ENCODE peak calls at places on chromosome 18, in four cellular contexts. B is COLO829; J is stimulated activated CD4-positive, alpha-beta T cell treated with anti-CD3 and anti-CD28 coated beads, TNF-alpha, amount 100 ng/mL, for 1 hour; C is AG08395. O is an unnamed sample.

GRCh38 chr18:34548973-34549294 is 161.2 kb upstream of the DTNA start:
- DNase-seq in J (no peak), C (no peak), B (no peak), O (no peak)

GRCh38 chr18:70194227-70194890 is 11.1 kb downstream of the RTTN start:
- DNase-seq in J (no peak), B (no peak), C (no peak), O (no peak)

GRCh38 chr18:27632706-27633105 is 447.6 kb upstream of the CHST9 start:
- DNase-seq in J (no peak), C (no peak), B (no peak), O (no peak)

GRCh38 chr18:70154591-70155194 is 50.8 kb downstream of the RTTN start:
- DNase-seq in J (no peak), B (no peak), C (peak), O (peak)

GRCh38 chr18:48193521-48194251 is 215.5 kb downstream of the ZBTB7C start:
- DNase-seq in J (no peak), C (no peak), B (no peak), O (no peak)

GRCh38 chr18:73942956-73943355 is 204.7 kb downstream of the FBXO15 start:
- DNase-seq in B (no peak), C (no peak), J (no peak), O (no peak)

GRCh38 chr18:10989486-10989885 is 159.9 kb downstream of the PIEZO2 start:
- DNase-seq in J (no peak), B (no peak), C (no peak), O (no peak)

GRCh38 chr18:59516356-59517155 is 157.5 kb upstream of the LMAN1 start:
- DNase-seq in B (peak), J (no peak), C (peak), O (peak)

GRCh38 chr18:43092539-43092938 is 22.9 kb downstream of the RIT2 start:
- DNase-seq in B (no peak), J (no peak), C (no peak), O (no peak)

GRCh38 chr18:12287684-12288405 is 20.2 kb upstream of the TUBB6 start:
- DNase-seq in C (peak), B (no peak), J (no peak), O (peak)

GRCh38 chr18:62586148-62586774 is 63.4 kb downstream of the ZCCHC2 start:
- DNase-seq in J (no peak), B (peak), C (peak), O (peak)

GRCh38 chr18:25503567-25504081 is 151.7 kb upstream of the ZNF521 start:
- DNase-seq in J (no peak), B (peak), C (peak), O (peak)

GRCh38 chr18:74370163-74370562 is 54.5 kb downstream of the C18orf63 start:
- DNase-seq in C (peak), B (no peak), J (no peak), O (no peak)

GRCh38 chr18:32893915-32894314 is 121.1 kb upstream of the KLHL14 start:
- DNase-seq in J (no peak), B (no peak), C (no peak), O (no peak)

GRCh38 chr18:21179590-21180220 is 62.3 kb upstream of the GREB1L start:
- DNase-seq in B (peak), C (peak), J (peak), O (peak)

GRCh38 chr18:48493856-48494255 is 45.0 kb upstream of the CTIF start:
- DNase-seq in B (peak), J (no peak), C (no peak), O (no peak)

GRCh38 chr18:58042826-58043362 is 1.1 kb upstream of the NEDD4L start:
- DNase-seq in B (no peak), C (no peak), J (no peak), O (no peak)

GRCh38 chr18:55779711-55780590 is 192.0 kb upstream of the TCF4 start:
- DNase-seq in C (peak), J (no peak), B (no peak), O (peak)

GRCh38 chr18:27378396-27379094 is 193.4 kb upstream of the CHST9 start:
- DNase-seq in C (peak), B (peak), J (no peak), O (no peak)

GRCh38 chr18:59823611-59824195 is 76.1 kb upstream of the PMAIP1 start:
- DNase-seq in B (peak), J (no peak), C (peak), O (peak)

GRCh38 chr18:24656571-24656971 is 196.1 kb downstream of the HRH4 start:
- DNase-seq in B (no peak), C (peak), J (no peak), O (peak)

GRCh38 chr18:28075501-28075900 is 101.4 kb downstream of the CDH2 start:
- DNase-seq in C (no peak), B (no peak), J (no peak), O (no peak)

GRCh38 chr18:76565238-76566173 is 70.5 kb upstream of the ZNF516 start:
- DNase-seq in C (peak), B (peak), J (no peak), O (peak)